ENCODE peak calls at places on chromosomes 4 and X, in six cellular contexts. One of them, this sample, is unnamed.

GRCh38 chr4:742742-743311 is 37.2 kb downstream of the PCGF3 start:
- DNase-seq in hepatocyte: peak
- DNase-seq in activated B cell treated with CpG ODN at 0.5 μM for 24 hours: peak
- DNase-seq in BJ: no peak
- DNase-seq in psoas muscle: peak
- DNase-seq in tibial nerve: peak
- DNase-seq in this sample: peak

GRCh38 chr4:156672492-156672891 is 299.1 kb downstream of the PDGFC start:
- DNase-seq in activated B cell treated with CpG ODN at 0.5 μM for 24 hours: no peak
- DNase-seq in BJ: no peak
- DNase-seq in tibial nerve: no peak
- DNase-seq in hepatocyte: no peak
- DNase-seq in psoas muscle: no peak
- DNase-seq in this sample: no peak

GRCh38 chr4:78543424-78544238 is 7.9 kb upstream of the ANXA3 start:
- DNase-seq in psoas muscle: no peak
- DNase-seq in BJ: no peak
- DNase-seq in tibial nerve: no peak
- DNase-seq in activated B cell treated with CpG ODN at 0.5 μM for 24 hours: no peak
- DNase-seq in hepatocyte: no peak
- DNase-seq in this sample: no peak

GRCh38 chr4:40165931-40166330 is 30.9 kb upstream of the RHOH start:
- DNase-seq in BJ: no peak
- DNase-seq in psoas muscle: no peak
- DNase-seq in tibial nerve: no peak
- DNase-seq in activated B cell treated with CpG ODN at 0.5 μM for 24 hours: no peak
- DNase-seq in hepatocyte: no peak
- DNase-seq in this sample: no peak

GRCh38 chrX:30219372-30219771 is 4.0 kb downstream of the MAGEB2 start:
- DNase-seq in psoas muscle: no peak
- DNase-seq in hepatocyte: no peak
- DNase-seq in tibial nerve: no peak
- DNase-seq in BJ: no peak
- DNase-seq in activated B cell treated with CpG ODN at 0.5 μM for 24 hours: no peak
- DNase-seq in this sample: no peak

GRCh38 chr4:133997440-133997839 is 204.1 kb downstream of the PABPC4L start:
- DNase-seq in psoas muscle: no peak
- DNase-seq in tibial nerve: no peak
- DNase-seq in hepatocyte: no peak
- DNase-seq in activated B cell treated with CpG ODN at 0.5 μM for 24 hours: no peak
- DNase-seq in BJ: peak
- DNase-seq in this sample: no peak

GRCh38 chr4:6968496-6968895 is 58.9 kb downstream of the TBC1D14 start:
- DNase-seq in BJ: no peak
- DNase-seq in hepatocyte: no peak
- DNase-seq in psoas muscle: no peak
- DNase-seq in tibial nerve: no peak
- DNase-seq in activated B cell treated with CpG ODN at 0.5 μM for 24 hours: no peak
- DNase-seq in this sample: no peak

GRCh38 chrX:38717871-38718270 is 83.4 kb upstream of the MID1IP1 start:
- DNase-seq in tibial nerve: no peak
- DNase-seq in psoas muscle: no peak
- DNase-seq in BJ: no peak
- DNase-seq in activated B cell treated with CpG ODN at 0.5 μM for 24 hours: no peak
- DNase-seq in hepatocyte: peak
- DNase-seq in this sample: no peak

GRCh38 chr4:93835929-93836328 is 7.4 kb downstream of the ATOH1 start:
- DNase-seq in tibial nerve: no peak
- DNase-seq in psoas muscle: no peak
- DNase-seq in activated B cell treated with CpG ODN at 0.5 μM for 24 hours: no peak
- DNase-seq in hepatocyte: no peak
- DNase-seq in BJ: no peak
- DNase-seq in this sample: no peak

GRCh38 chr4:2823301-2823670 is 20.4 kb upstream of the ADD1 start:
- DNase-seq in BJ: no peak
- DNase-seq in psoas muscle: peak
- DNase-seq in activated B cell treated with CpG ODN at 0.5 μM for 24 hours: peak
- DNase-seq in tibial nerve: no peak
- DNase-seq in hepatocyte: no peak
- DNase-seq in this sample: no peak

GRCh38 chrX:16444353-16444752 is 205.6 kb upstream of the S100G start:
- DNase-seq in activated B cell treated with CpG ODN at 0.5 μM for 24 hours: no peak
- DNase-seq in tibial nerve: no peak
- DNase-seq in BJ: no peak
- DNase-seq in hepatocyte: no peak
- DNase-seq in psoas muscle: peak
- DNase-seq in this sample: no peak

GRCh38 chrX:101595739-101596419 is 21.9 kb downstream of the ARMCX6 start:
- DNase-seq in tibial nerve: peak
- DNase-seq in activated B cell treated with CpG ODN at 0.5 μM for 24 hours: no peak
- DNase-seq in psoas muscle: no peak
- DNase-seq in BJ: no peak
- DNase-seq in hepatocyte: peak
- DNase-seq in this sample: no peak

GRCh38 chrX:103919336-103919682 is 43.1 kb upstream of the TMSB15B start:
- DNase-seq in hepatocyte: peak
- DNase-seq in BJ: no peak
- DNase-seq in activated B cell treated with CpG ODN at 0.5 μM for 24 hours: no peak
- DNase-seq in tibial nerve: peak
- DNase-seq in psoas muscle: no peak
- DNase-seq in this sample: no peak

GRCh38 chr4:11805837-11806236 is 377.1 kb upstream of the HS3ST1 start:
- DNase-seq in BJ: no peak
- DNase-seq in psoas muscle: no peak
- DNase-seq in tibial nerve: no peak
- DNase-seq in hepatocyte: peak
- DNase-seq in activated B cell treated with CpG ODN at 0.5 μM for 24 hours: no peak
- DNase-seq in this sample: no peak

GRCh38 chrX:149259241-149259640 is 245.9 kb downstream of the IDS start:
- DNase-seq in psoas muscle: no peak
- DNase-seq in hepatocyte: no peak
- DNase-seq in BJ: no peak
- DNase-seq in activated B cell treated with CpG ODN at 0.5 μM for 24 hours: no peak
- DNase-seq in tibial nerve: no peak
- DNase-seq in this sample: no peak

GRCh38 chr4:44558206-44558605 is 93.2 kb downstream of the YIPF7 start:
- DNase-seq in hepatocyte: no peak
- DNase-seq in BJ: no peak
- DNase-seq in activated B cell treated with CpG ODN at 0.5 μM for 24 hours: no peak
- DNase-seq in psoas muscle: no peak
- DNase-seq in tibial nerve: no peak
- DNase-seq in this sample: no peak

GRCh38 chrX:77743720-77744119 is 42.3 kb downstream of the ATRX start:
- DNase-seq in psoas muscle: no peak
- DNase-seq in activated B cell treated with CpG ODN at 0.5 μM for 24 hours: no peak
- DNase-seq in tibial nerve: no peak
- DNase-seq in hepatocyte: no peak
- DNase-seq in BJ: no peak
- DNase-seq in this sample: no peak

GRCh38 chrX:119374736-119375135 is 24.4 kb upstream of the SLC25A43 start:
- DNase-seq in psoas muscle: no peak
- DNase-seq in hepatocyte: no peak
- DNase-seq in BJ: peak
- DNase-seq in tibial nerve: no peak
- DNase-seq in activated B cell treated with CpG ODN at 0.5 μM for 24 hours: no peak
- DNase-seq in this sample: no peak

GRCh38 chr4:122540827-122541226 is 80.0 kb downstream of the IL21 start:
- DNase-seq in hepatocyte: no peak
- DNase-seq in tibial nerve: no peak
- DNase-seq in activated B cell treated with CpG ODN at 0.5 μM for 24 hours: no peak
- DNase-seq in BJ: no peak
- DNase-seq in psoas muscle: no peak
- DNase-seq in this sample: no peak

DNA sequence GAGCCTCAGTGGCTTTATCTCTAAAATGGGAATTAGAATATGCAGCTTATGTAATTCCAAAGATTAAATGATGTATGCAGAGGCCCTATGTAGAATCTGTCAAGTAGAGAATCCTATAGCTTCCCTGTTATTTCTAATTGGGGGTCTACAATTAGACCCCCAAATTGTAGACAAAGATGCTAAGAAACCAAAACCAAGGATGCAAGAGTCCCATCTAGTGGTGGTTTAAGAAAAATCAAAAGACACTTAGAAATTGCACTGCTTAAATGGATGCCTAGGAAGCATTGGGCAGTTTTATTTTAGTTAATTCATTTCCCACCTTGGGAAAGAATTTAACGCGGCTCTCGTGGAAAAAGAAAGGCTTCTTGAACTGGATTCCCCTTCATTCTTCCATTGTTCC is 115.2 kb downstream of the GABRA2 start:
- DNase-seq in psoas muscle: no peak
- DNase-seq in BJ: no peak
- DNase-seq in activated B cell treated with CpG ODN at 0.5 μM for 24 hours: no peak
- DNase-seq in hepatocyte: no peak
- DNase-seq in tibial nerve: no peak
- DNase-seq in this sample: no peak
- TF ChIP-seq CTCF in psoas muscle: no peak
- TF ChIP-seq CTCF in BJ: no peak
- TF ChIP-seq CTCF in activated B cell treated with CpG ODN at 0.5 μM for 24 hours: no peak
- TF ChIP-seq CTCF in hepatocyte: peak
- TF ChIP-seq CTCF in tibial nerve: no peak
- TF ChIP-seq CTCF in this sample: peak

DNA sequence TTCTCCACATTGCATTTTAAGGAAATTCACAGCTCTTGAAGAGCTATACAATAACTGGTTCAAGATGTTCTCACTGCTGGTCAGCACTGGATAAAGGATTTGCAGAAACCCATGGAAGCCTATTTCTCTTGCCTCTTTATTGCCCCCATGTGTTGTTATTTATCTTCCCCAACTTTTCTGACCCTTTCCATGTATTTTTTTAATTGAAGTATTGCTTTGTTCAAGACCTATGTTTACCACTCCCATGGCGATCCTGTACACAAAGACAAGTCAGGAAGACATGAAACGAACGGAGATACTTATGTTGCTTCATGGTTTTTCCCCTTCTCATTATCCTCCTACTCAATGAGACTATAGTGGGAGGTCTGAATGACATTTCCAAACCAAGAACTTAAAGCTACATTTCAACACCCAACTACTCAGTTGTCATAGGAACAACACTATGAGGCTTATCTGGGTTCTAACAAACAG is 566.4 kb upstream of the DIPK2B start:
- DNase-seq in tibial nerve: no peak
- DNase-seq in psoas muscle: no peak
- DNase-seq in activated B cell treated with CpG ODN at 0.5 μM for 24 hours: no peak
- DNase-seq in BJ: no peak
- DNase-seq in hepatocyte: no peak
- DNase-seq in this sample: no peak
- TF ChIP-seq CTCF in tibial nerve: no peak
- TF ChIP-seq CTCF in psoas muscle: no peak
- TF ChIP-seq CTCF in activated B cell treated with CpG ODN at 0.5 μM for 24 hours: no peak
- TF ChIP-seq CTCF in BJ: no peak
- TF ChIP-seq CTCF in hepatocyte: no peak
- TF ChIP-seq CTCF in this sample: no peak

GRCh38 chrX:71067079-71067478 is 1.1 kb downstream of the SNX12 start:
- DNase-seq in hepatocyte: peak
- DNase-seq in tibial nerve: no peak
- DNase-seq in activated B cell treated with CpG ODN at 0.5 μM for 24 hours: no peak
- DNase-seq in psoas muscle: no peak
- DNase-seq in BJ: no peak
- DNase-seq in this sample: no peak

GRCh38 chrX:71067727-71068051 is 445 bp downstream of the SNX12 start:
- DNase-seq in psoas muscle: no peak
- DNase-seq in tibial nerve: no peak
- DNase-seq in activated B cell treated with CpG ODN at 0.5 μM for 24 hours: no peak
- DNase-seq in hepatocyte: no peak
- DNase-seq in BJ: no peak
- DNase-seq in this sample: no peak

GRCh38 chrX:71070531-71070930 is 2.4 kb upstream of the SNX12 start:
- DNase-seq in BJ: no peak
- DNase-seq in psoas muscle: no peak
- DNase-seq in activated B cell treated with CpG ODN at 0.5 μM for 24 hours: no peak
- DNase-seq in hepatocyte: no peak
- DNase-seq in tibial nerve: no peak
- DNase-seq in this sample: no peak

GRCh38 chrX:71068052-71068918 is at the start of gene SNX12:
- DNase-seq in hepatocyte: peak
- DNase-seq in tibial nerve: peak
- DNase-seq in BJ: peak
- DNase-seq in psoas muscle: peak
- DNase-seq in activated B cell treated with CpG ODN at 0.5 μM for 24 hours: peak
- DNase-seq in this sample: peak
- TF ChIP-seq CTCF in hepatocyte: no peak
- TF ChIP-seq CTCF in tibial nerve: no peak
- TF ChIP-seq CTCF in BJ: no peak
- TF ChIP-seq CTCF in psoas muscle: no peak
- TF ChIP-seq CTCF in activated B cell treated with CpG ODN at 0.5 μM for 24 hours: no peak
- TF ChIP-seq CTCF in this sample: no peak

GRCh38 chrX:74420194-74421035 is 878 bp upstream of the SLC16A2 start:
- DNase-seq in BJ: no peak
- DNase-seq in tibial nerve: peak
- DNase-seq in hepatocyte: peak
- DNase-seq in activated B cell treated with CpG ODN at 0.5 μM for 24 hours: no peak
- DNase-seq in psoas muscle: peak
- DNase-seq in this sample: peak
- TF ChIP-seq CTCF in BJ: no peak
- TF ChIP-seq CTCF in tibial nerve: no peak
- TF ChIP-seq CTCF in hepatocyte: no peak
- TF ChIP-seq CTCF in activated B cell treated with CpG ODN at 0.5 μM for 24 hours: no peak
- TF ChIP-seq CTCF in psoas muscle: no peak
- TF ChIP-seq CTCF in this sample: no peak

This sample was measured in progenitor cell of endocrine pancreas.